ENCODE peak calls at places on chromosome X, in five cellular contexts. J is hepatocyte, L is keratinocyte, W is MM.1S, O is IMR-90. N is an unnamed sample. For H3K4me1 and H3K36me3, the result is how much of the 10 kb centered on the place peaks cover.

GRCh38 chrX:68892651-68893050 is 63.8 kb downstream of the EFNB1 start:
- DNase-seq in O (no peak), W (no peak), L (no peak), J (no peak), N (no peak)

GRCh38 chrX:15523088-15523487 is 22.5 kb downstream of the BMX start:
- DNase-seq in L (no peak), J (no peak), W (no peak), O (no peak), N (no peak)

GRCh38 chrX:113330416-113330815 is 489.8 kb upstream of the AMOT start:
- DNase-seq in W (no peak), L (no peak), O (no peak), J (no peak), N (no peak)

GRCh38 chrX:109880629-109881028 is 122.3 kb upstream of the TMEM164 start:
- DNase-seq in W (no peak), J (no peak), L (no peak), O (no peak), N (no peak)

GRCh38 chrX:109974906-109975655 is 27.8 kb upstream of the TMEM164 start:
- DNase-seq in L (no peak), J (no peak), W (no peak), O (no peak), N (no peak)

GRCh38 chrX:103608305-103608963 is 671 bp downstream of the TCEAL3 start:
- DNase-seq in J (no peak), W (no peak), O (no peak), L (no peak), N (no peak)

GRCh38 chrX:96684339-96685204 is at the start of gene DIAPH2:
- DNase-seq in O (peak), J (peak), W (peak), L (peak), N (peak)

GRCh38 chrX:44992775-44993174 is 119.8 kb downstream of the KDM6A start:
- DNase-seq in W (no peak), L (no peak), O (no peak), J (no peak), N (no peak)

GRCh38 chrX:68865300-68865699 is 36.5 kb downstream of the EFNB1 start:
- DNase-seq in J (no peak), L (no peak), O (no peak), W (no peak), N (no peak)

GRCh38 chrX:18607966-18608365 is 63.9 kb downstream of the RS1 start:
- DNase-seq in J (no peak), L (no peak), W (no peak), O (peak), N (no peak)

GRCh38 chrX:2474280-2474962 is 26.4 kb downstream of the DHRSX start:
- DNase-seq in W (no peak), L (no peak), J (no peak), O (no peak), N (no peak)

GRCh38 chrX:54785901-54786300 is 12.2 kb downstream of the ITIH6 start:
- DNase-seq in L (no peak), W (no peak), J (no peak), O (no peak), N (peak)

GRCh38 chrX:52078133-52078532 is 9.2 kb upstream of the MAGED4B start:
- DNase-seq in L (no peak), W (no peak), O (no peak), J (no peak), N (no peak)

GRCh38 chrX:119015407-119016242 is 41.2 kb downstream of the LONRF3 start:
- DNase-seq in L (peak), O (peak), J (peak), W (peak), N (peak)

GRCh38 chrX:88613338-88613737 is 133.7 kb upstream of the CPXCR1 start:
- DNase-seq in W (peak), J (peak), O (no peak), L (no peak), N (peak)

GRCh38 chrX:34653811-34654210 is 3.3 kb downstream of the TMEM47 start:
- DNase-seq in W (no peak), O (no peak), J (no peak), L (no peak), N (no peak)

GRCh38 chrX:72041901-72042859 is 89.5 kb downstream of the RTL5 start:
- DNase-seq in O (peak), W (no peak), L (no peak), J (no peak), N (peak)

GRCh38 chrX:41014776-41015175 is 70.5 kb upstream of the USP9X start:
- DNase-seq in O (peak), W (no peak), J (no peak), L (peak), N (no peak)

GRCh38 chrX:154805696-154806091 is 409 bp upstream of the MPP1 start:
- DNase-seq in J (no peak), L (no peak), O (peak), W (no peak), N (no peak)

GRCh38 chrX:15468036-15468435 is 25.1 kb downstream of the PIR start:
- DNase-seq in W (no peak), J (peak), O (peak), L (no peak), N (peak)

GRCh38 chrX:154749856-154750255 is 1.0 kb downstream of the GAB3 start:
- DNase-seq in W (no peak), O (no peak), L (no peak), J (no peak), N (no peak)

GRCh38 chrX:53631156-53631555 is 55.4 kb downstream of the HUWE1 start:
- DNase-seq in O (peak), W (no peak), J (no peak), L (no peak), N (no peak)

GRCh38 chrX:110175146-110175545 is 142.7 kb downstream of the AMMECR1 start:
- DNase-seq in O (no peak), W (no peak), L (no peak), J (no peak), N (no peak)

GRCh38 chrX:34805951-34806350 is 136.6 kb upstream of the FAM47B start:
- DNase-seq in L (no peak), O (no peak), J (no peak), W (no peak), N (no peak)

GRCh38 chrX:122771933-122772332 is 412.1 kb upstream of the GRIA3 start:
- DNase-seq in J (no peak), W (peak), O (no peak), L (no peak), N (no peak)

GRCh38 chrX:68710870-68711576 is 63.6 kb downstream of the STARD8 start:
- DNase-seq in J (peak), W (no peak), O (peak), L (peak), N (peak)

GRCh38 chrX:104921606-104922205 is 298.8 kb downstream of the TEX13A start:
- DNase-seq in W (no peak), L (no peak), J (no peak), O (no peak), N (no peak)

GRCh38 chrX:74705269-74705668 is 90.8 kb upstream of the RLIM start:
- DNase-seq in W (no peak), L (no peak), J (no peak), O (no peak), N (no peak)

GRCh38 chrX:116801943-116802342 is 339.2 kb upstream of the CT83 start:
- DNase-seq in J (no peak), O (no peak), W (no peak), L (no peak), N (no peak)

GRCh38 chrX:91257388-91257787 is 177.3 kb upstream of the PABPC5 start:
- DNase-seq in W (no peak), J (no peak), O (no peak), L (no peak), N (no peak)

GRCh38 chrX:136447968-136448367 is 39.8 kb upstream of the BRS3 start:
- DNase-seq in O (no peak), W (no peak), L (no peak), J (no peak), N (no peak)

GRCh38 chrX:69060631-69061408 is 104.4 kb downstream of the PJA1 start:
- DNase-seq in J (peak), O (peak), W (no peak), L (no peak), N (no peak)

GRCh38 chrX:124217289-124218251 is 114.9 kb upstream of the TEX13D start:
- DNase-seq in W (peak), L (peak), J (no peak), O (no peak), N (no peak)

GRCh38 chrX:107725761-107726555 is 49.6 kb downstream of the TSC22D3 start:
- DNase-seq in O (no peak), J (no peak), L (no peak), W (no peak), N (no peak)
- H3K4me1 ChIP-seq in O (under half), J (half or more), L (under half), W (under half), N (under half)

DNA sequence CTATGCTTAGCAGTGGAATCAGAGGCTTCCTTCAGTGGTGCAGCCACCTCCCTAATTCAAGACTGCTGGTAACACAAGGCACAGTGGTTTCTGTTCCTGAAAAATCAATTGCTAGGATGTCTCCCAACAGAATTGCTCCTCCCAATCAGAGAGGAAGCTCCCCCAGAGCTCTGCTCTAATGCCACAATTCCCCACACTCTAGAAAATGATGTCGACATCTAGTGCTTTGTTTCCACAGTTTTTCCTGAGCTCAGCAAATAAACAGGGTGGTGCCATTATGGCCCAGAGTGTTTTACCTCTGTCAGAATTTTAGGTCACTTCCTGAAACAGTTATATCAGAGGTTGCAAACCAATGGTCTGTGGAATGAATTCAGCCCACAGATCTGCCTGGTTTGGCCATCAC is 24.7 kb downstream of the TAB3 start:
- DNase-seq in L (no peak), W (no peak), O (no peak), J (no peak), N (no peak)
- H3K36me3 ChIP-seq in L (under half), W (under half), O (under half), J (under half), N (under half)

GRCh38 chrX:7950865-7951264 is 23.7 kb upstream of the PNPLA4 start:
- DNase-seq in J (no peak), W (peak), O (no peak), L (no peak), N (no peak)
- H2AFZ ChIP-seq in J (no peak), W (no peak), O (no peak), L (no peak), N (no peak)

DNA sequence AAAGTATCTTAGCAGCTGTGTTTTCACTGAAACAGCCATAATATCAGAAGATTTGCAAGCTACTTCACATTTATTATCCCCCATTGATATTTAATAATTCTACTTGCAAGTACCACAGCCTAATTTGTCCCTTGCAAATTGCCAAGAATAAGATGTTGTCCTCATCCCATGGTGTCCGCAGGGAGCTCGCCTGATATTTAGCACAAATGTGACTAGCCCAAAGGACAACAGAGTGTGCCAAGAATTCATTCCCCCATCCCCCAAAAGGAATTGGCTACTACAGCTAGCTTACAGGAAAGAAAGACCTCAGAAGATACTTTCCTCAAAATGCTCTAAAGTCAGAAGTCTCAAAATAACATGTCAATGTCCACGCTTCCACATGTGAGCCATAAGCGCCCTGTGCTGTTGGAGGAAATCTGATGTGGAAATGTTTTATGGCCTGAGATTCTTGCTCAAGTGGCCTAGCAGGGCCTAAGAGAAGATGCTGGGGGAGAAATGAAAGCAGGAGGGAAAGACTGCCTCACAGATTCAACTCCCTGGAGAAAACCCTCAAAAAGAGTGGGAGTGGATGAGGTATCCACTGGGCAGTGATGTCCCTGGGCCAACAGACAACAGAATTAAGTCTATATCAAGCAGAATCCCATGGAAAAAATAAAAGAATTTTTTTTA is 111.4 kb downstream of the SH3KBP1 start:
- DNase-seq in O (no peak), L (no peak), J (no peak), W (no peak), N (no peak)
- H3K4me1 ChIP-seq in O (under half), L (under half), J (under half), W (under half), N (half or more)

GRCh38 chrX:16839852-16840460 is 30.2 kb downstream of the RBBP7 start:
- DNase-seq in O (peak), L (no peak), J (peak), W (no peak), N (no peak)

GRCh38 chrX:16839224-16839851 is 30.8 kb downstream of the RBBP7 start:
- DNase-seq in J (no peak), W (no peak), O (no peak), L (no peak), N (no peak)

GRCh38 chrX:16845686-16846085 is 24.5 kb downstream of the RBBP7 start:
- DNase-seq in J (no peak), W (no peak), L (no peak), O (no peak), N (no peak)

GRCh38 chrX:16842684-16843083 is 27.5 kb downstream of the RBBP7 start:
- DNase-seq in W (no peak), J (no peak), L (no peak), O (no peak), N (no peak)

GRCh38 chrX:16843208-16843909 is 26.8 kb downstream of the RBBP7 start:
- DNase-seq in W (no peak), L (no peak), O (no peak), J (no peak), N (no peak)
- H3K36me3 ChIP-seq in W (under half), L (under half), O (under half), J (under half), N (half or more)

GRCh38 chrX:111355523-111356122 is 56.4 kb downstream of the DCX start:
- DNase-seq in W (no peak), L (no peak), O (no peak), J (no peak), N (no peak)

GRCh38 chrX:111361751-111362150 is 50.2 kb downstream of the DCX start:
- DNase-seq in W (no peak), L (no peak), J (no peak), O (no peak), N (no peak)

GRCh38 chrX:111363741-111364140 is 48.3 kb downstream of the DCX start:
- DNase-seq in J (no peak), W (no peak), L (no peak), O (no peak), N (no peak)

GRCh38 chrX:111365770-111366325 is 46.1 kb downstream of the DCX start:
- DNase-seq in L (no peak), O (no peak), J (no peak), W (no peak), N (no peak)

DNA sequence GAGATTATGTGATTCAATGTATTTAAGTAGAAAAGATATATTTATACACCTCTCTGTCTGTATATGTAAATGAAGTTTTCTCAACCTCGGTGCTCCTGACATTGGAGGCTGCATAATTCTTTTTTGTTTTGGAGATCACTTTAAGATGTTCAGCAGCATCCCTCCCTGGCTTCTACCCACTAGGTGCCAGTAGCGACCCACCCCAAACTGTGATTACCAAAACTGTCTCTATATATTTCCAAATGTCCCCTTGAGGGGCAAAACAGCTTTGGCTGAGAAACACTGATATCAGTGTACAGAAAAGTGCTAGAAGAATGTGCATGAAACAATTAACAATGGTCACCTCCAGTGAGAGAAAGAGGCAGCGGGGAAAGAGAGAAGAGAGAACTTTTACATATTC is 51.2 kb downstream of the DCX start:
- DNase-seq in O (no peak), W (no peak), J (no peak), L (no peak), N (no peak)
- H2AFZ ChIP-seq in O (no peak), W (no peak), J (no peak), L (no peak), N (no peak)

GRCh38 chrX:39903343-39903742 is 194.4 kb downstream of the BCOR start:
- DNase-seq in W (no peak), L (no peak), O (peak), J (no peak), N (no peak)

GRCh38 chrX:39904816-39905474 is 192.8 kb downstream of the BCOR start:
- DNase-seq in J (no peak), L (no peak), O (no peak), W (no peak), N (no peak)

GRCh38 chrX:39905946-39906345 is 191.8 kb downstream of the BCOR start:
- DNase-seq in O (no peak), W (no peak), J (no peak), L (no peak), N (no peak)

GRCh38 chrX:39905475-39905889 is 192.3 kb downstream of the BCOR start:
- DNase-seq in W (no peak), L (no peak), J (peak), O (peak), N (no peak)

GRCh38 chrX:39903937-39904336 is 193.8 kb downstream of the BCOR start:
- DNase-seq in O (peak), L (peak), W (no peak), J (no peak), N (no peak)
- H3K4me1 ChIP-seq in O (under half), L (under half), W (under half), J (half or more), N (under half)

DNA sequence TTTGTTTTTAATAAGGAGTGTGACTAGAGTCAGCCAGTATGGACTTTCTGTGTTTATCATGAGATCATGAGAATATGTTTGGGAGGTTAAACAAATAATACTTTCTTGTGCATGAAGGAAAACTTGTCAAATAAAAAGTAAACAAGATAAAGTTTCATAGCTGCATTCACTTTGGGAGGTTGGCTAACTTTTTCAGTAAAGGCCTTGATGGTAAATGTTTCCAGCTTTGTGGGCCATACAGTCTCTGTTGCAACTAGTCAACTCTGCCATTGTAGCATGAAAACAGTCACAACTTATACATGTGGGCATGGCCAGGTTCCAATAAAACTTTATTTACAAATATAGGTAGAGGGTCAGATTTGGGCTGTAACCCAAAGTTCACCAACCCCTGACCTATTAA is 150.4 kb downstream of the MID1 start:
- DNase-seq in O (peak), W (no peak), J (no peak), L (no peak), N (no peak)
- H3K36me3 ChIP-seq in O (under half), W (under half), J (under half), L (under half), N (under half)

N was measured in Karpas-422.